ENCODE peak calls at places on chromosome 17, in ten cellular contexts. N is endothelial cell; L is choroid plexus epithelial cell; O is body of pancreas; Z is dorsolateral prefrontal cortex; J is coronary artery; F is mammary epithelial cell; E is CD8-positive, alpha-beta T cell; B is fibroblast of lung; A is WTC11. Y is an unnamed sample.
A peak's percentile ranks its signal among the peaks of the same experiment; 100 is the strongest.

GRCh38 chr17:31248986-31249385 is 48.1 kb downstream of the OMG start:
- DNase-seq in O (no peak), N (no peak), A (no peak), L (peak; percentile 69), E (no peak), B (peak; percentile 90), F (peak; percentile 66), Z (no peak), J (no peak), Y (no peak)

GRCh38 chr17:9811086-9811485 is 10.8 kb downstream of the GSG1L2 start:
- DNase-seq in A (no peak), Z (no peak), J (no peak), E (no peak), N (no peak), B (peak; percentile 19), O (no peak), L (no peak), F (no peak), Y (no peak)

GRCh38 chr17:73089918-73090317 is 2.6 kb downstream of the SLC39A11 start:
- DNase-seq in Z (peak; percentile 76), J (no peak), F (no peak), O (peak; percentile 36), L (no peak), N (no peak), B (no peak), A (no peak), E (no peak), Y (no peak)

GRCh38 chr17:66527335-66527734 is 224.9 kb downstream of the PRKCA start:
- DNase-seq in J (no peak), Z (no peak), L (no peak), F (no peak), E (no peak), A (no peak), O (no peak), B (no peak), N (no peak), Y (no peak)

GRCh38 chr17:8628609-8629169 is 1.8 kb downstream of the MYH10 start:
- DNase-seq in J (no peak), B (no peak), F (no peak), Z (no peak), N (no peak), O (no peak), E (no peak), L (no peak), A (no peak), Y (no peak)

GRCh38 chr17:76198702-76199101 is 41.6 kb downstream of the RNF157 start:
- DNase-seq in N (no peak), A (no peak), B (no peak), F (no peak), E (no peak), Z (no peak), O (no peak), J (no peak), L (no peak), Y (no peak)

GRCh38 chr17:42660692-42661345 is 1.7 kb downstream of the TUBG2 start:
- DNase-seq in Z (no peak), A (no peak), E (no peak), L (peak; percentile 45), B (peak; percentile 74), J (no peak), F (peak; percentile 67), O (peak; percentile 38), N (no peak), Y (no peak)

GRCh38 chr17:48024149-48025039 is 13.2 kb downstream of the COPZ2 start:
- DNase-seq in E (peak; percentile 53), A (peak; percentile 52), N (no peak), B (peak; percentile 61), J (no peak), Z (peak; percentile 7), L (no peak), O (peak; percentile 29), F (peak; percentile 68), Y (no peak)

GRCh38 chr17:17365476-17366110 is 62.4 kb downstream of the NT5M start:
- DNase-seq in B (no peak), F (no peak), Z (no peak), N (no peak), E (no peak), A (no peak), J (no peak), L (no peak), O (peak; percentile 3), Y (no peak)

GRCh38 chr17:1484586-1485310 is 7.7 kb downstream of the MYO1C start:
- DNase-seq in J (peak; percentile 81), B (peak; percentile 25), E (no peak), O (peak; percentile 84), F (peak; percentile 32), N (peak; percentile 41), Z (no peak), L (peak; percentile 51), A (peak; percentile 65), Y (no peak)

GRCh38 chr17:73141411-73141810 is 23.4 kb upstream of the SSTR2 start:
- DNase-seq in Z (no peak), L (no peak), E (no peak), N (no peak), O (no peak), J (no peak), F (no peak), B (no peak), A (no peak), Y (no peak)

GRCh38 chr17:80660527-80661198 is 116.0 kb downstream of the RPTOR start:
- DNase-seq in B (no peak), L (no peak), A (no peak), E (no peak), O (no peak), J (no peak), N (no peak), Z (no peak), F (no peak), Y (no peak)
- TF ChIP-seq CTCF in B (no peak), L (no peak), A (no peak), E (no peak), O (no peak), J (no peak), N (no peak), Z (no peak), F (no peak), Y (no peak)

DNA sequence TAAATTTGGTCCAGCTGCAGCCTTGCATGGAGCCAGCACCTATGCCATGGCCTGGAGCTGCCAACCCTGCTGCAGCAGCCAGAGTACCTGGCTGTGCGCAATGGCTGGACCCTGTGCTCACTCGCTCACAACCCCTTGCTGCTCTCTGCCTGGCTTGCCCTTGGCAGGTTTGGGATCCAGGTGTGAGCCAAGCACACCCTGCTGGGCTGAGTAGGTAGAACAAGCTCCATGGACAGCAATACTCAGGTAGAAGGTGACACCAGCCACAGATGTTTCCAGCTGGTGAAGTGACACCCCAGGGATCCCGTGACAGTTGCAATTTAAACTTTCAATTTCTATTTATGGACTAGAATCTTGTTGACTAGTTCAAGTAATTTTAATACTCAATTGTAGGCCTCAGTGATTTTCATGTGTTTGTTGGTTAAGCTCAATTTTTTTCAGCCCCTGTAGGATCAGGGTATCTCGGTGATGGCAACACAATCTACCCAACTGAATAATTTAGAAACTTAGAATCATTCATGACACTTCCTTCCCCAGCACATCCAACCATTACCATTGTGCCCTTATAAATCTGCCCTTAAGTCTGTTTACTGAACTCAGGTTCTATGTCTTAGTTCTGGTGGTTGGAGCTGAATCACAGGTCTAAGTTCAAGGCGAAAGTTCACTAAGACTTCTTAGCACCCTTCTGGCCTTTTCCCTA is 480.0 kb downstream of the PMP22 start:
- DNase-seq in F (peak; percentile 40), B (no peak), J (no peak), O (no peak), E (peak; percentile 60), L (no peak), A (peak; percentile 27), Z (no peak), N (no peak), Y (no peak)
- TF ChIP-seq CTCF in F (peak; percentile 67), B (no peak), J (no peak), O (peak; percentile 7), E (peak; percentile 16), L (no peak), A (no peak), Z (no peak), N (no peak), Y (no peak)

GRCh38 chr17:4858880-4859260 is 25.7 kb downstream of the MINK1 start:
- DNase-seq in O (peak; percentile 76), F (peak; percentile 93), Z (peak; percentile 50), B (peak; percentile 59), N (no peak), A (peak; percentile 38), E (no peak), L (peak; percentile 36), J (no peak), Y (no peak)

GRCh38 chr17:4860651-4861050 is 27.5 kb downstream of the MINK1 start:
- DNase-seq in B (no peak), L (no peak), Z (no peak), N (no peak), E (no peak), A (no peak), O (no peak), J (no peak), F (no peak), Y (no peak)

GRCh38 chr17:4862720-4863119 is 29.6 kb downstream of the MINK1 start:
- DNase-seq in Z (no peak), N (no peak), F (no peak), A (no peak), O (no peak), E (no peak), L (no peak), B (no peak), J (no peak), Y (no peak)

GRCh38 chr17:4859816-4860625 is 26.9 kb downstream of the MINK1 start:
- DNase-seq in L (no peak), O (no peak), E (no peak), F (no peak), B (no peak), N (no peak), Z (no peak), J (no peak), A (peak; percentile 32), Y (no peak)

DNA sequence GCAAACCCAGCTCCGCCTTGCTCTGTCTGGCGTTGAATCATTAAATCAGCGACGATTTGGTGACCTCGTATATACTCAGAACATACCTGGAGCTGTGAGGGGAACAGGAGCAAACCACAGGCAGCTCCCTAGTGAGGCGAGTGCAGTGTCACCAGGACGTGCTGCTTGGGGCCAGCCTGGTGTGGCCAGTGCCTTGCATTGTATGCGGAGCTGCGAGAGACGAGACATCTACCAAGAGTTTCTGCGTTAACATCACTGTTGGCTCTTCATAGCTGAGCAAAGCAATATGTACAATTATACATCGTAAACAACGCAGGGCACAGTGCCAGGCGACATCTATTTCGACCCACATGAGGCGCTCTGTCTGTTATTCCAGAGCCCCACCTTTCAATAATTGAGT is 27.9 kb downstream of the MINK1 start:
- DNase-seq in L (no peak), A (no peak), F (no peak), E (no peak), B (no peak), O (no peak), N (no peak), J (no peak), Z (no peak), Y (no peak)
- TF ChIP-seq CTCF in L (no peak), A (no peak), F (no peak), E (no peak), B (no peak), O (no peak), N (no peak), J (no peak), Z (no peak), Y (no peak)

DNA sequence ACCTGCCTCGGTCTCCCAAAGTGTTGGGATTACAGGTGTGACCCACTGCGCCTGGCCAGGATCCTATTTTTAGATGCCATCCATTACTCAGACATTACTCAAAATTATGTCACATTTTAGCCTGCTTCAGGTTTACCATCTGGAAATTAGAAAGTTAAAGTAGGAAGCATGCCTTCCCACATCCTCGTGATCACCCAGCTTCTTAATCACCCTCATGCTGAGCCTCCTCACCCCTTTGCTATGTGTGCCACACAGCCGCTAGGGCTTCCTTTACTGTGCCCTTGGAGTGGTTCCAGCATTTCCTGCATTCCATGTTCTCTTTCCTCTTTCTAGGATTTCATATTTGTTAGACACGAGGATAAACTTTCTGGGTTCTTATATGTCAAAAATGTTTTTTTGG is 9.3 kb downstream of the ADORA2B start:
- DNase-seq in Z (no peak), J (no peak), F (peak; percentile 92), E (no peak), B (peak; percentile 90), A (no peak), L (peak; percentile 73), O (peak; percentile 42), N (no peak), Y (peak; percentile 24)
- TF ChIP-seq CTCF in Z (no peak), J (no peak), F (peak; percentile 21), E (no peak), B (no peak), A (no peak), L (peak; percentile 14), O (no peak), N (no peak), Y (no peak)

Y was measured in AG09319.